ENCODE peak calls at places on chromosomes 13 and 19, in four cellular contexts. N, R, U and K are unnamed samples.
A peak's percentile ranks its signal among the peaks of the same experiment; 100 is the strongest.

GRCh38 chr13:50941146-50941545 is 31.6 kb downstream of the RNASEH2B start:
- DNase-seq in N (no peak), R (no peak), U (no peak), K (no peak)

GRCh38 chr19:10544242-10544752 is 593 bp downstream of the ATG4D start:
- DNase-seq in N (no peak), R (no peak), U (no peak), K (peak; percentile 28)

GRCh38 chr19:49110567-49110966 is 3.6 kb upstream of the LIN7B start:
- DNase-seq in N (peak; percentile 62), R (no peak), U (no peak), K (peak; percentile 63)

GRCh38 chr19:23318143-23318542 is 67.9 kb upstream of the ZNF724 start:
- DNase-seq in N (peak; percentile 10), R (no peak), U (no peak), K (no peak)

GRCh38 chr13:43728411-43728810 is 58.4 kb downstream of the ENOX1 start:
- DNase-seq in N (no peak), R (no peak), U (no peak), K (peak; percentile 60)

GRCh38 chr19:2083174-2083854 is 12.8 kb downstream of the MOB3A start:
- DNase-seq in N (no peak), R (no peak), U (no peak), K (no peak)

GRCh38 chr19:35457173-35457572 is 9.1 kb downstream of the FFAR2 start:
- DNase-seq in N (no peak), R (no peak), U (no peak), K (no peak)

GRCh38 chr13:36965767-36966166 is 33.4 kb downstream of the ALG5 start:
- DNase-seq in N (peak; percentile 90), R (no peak), U (no peak), K (peak; percentile 70)

GRCh38 chr19:10863107-10863700 is 8.1 kb upstream of the CARM1 start:
- DNase-seq in N (no peak), R (no peak), U (no peak), K (peak; percentile 84)

GRCh38 chr13:28611021-28611420 is 47.9 kb upstream of the POMP start:
- DNase-seq in N (peak; percentile 26), R (no peak), U (no peak), K (peak; percentile 59)

GRCh38 chr13:34462843-34463242 is 479.2 kb upstream of the NBEA start:
- DNase-seq in N (peak; percentile 22), R (no peak), U (no peak), K (peak; percentile 60)

GRCh38 chr13:95643471-95643813 is 1.1 kb downstream of the DZIP1 start:
- DNase-seq in N (peak; percentile 43), R (peak; percentile 34), U (no peak), K (peak; percentile 70)

GRCh38 chr13:106569233-106570095 is 1.5 kb upstream of the ARGLU1 start:
- DNase-seq in N (no peak), R (no peak), U (no peak), K (no peak)

GRCh38 chr19:55901369-55902079 is 30.6 kb downstream of the NLRP13 start:
- DNase-seq in N (no peak), R (no peak), U (no peak), K (no peak)

GRCh38 chr13:37701972-37702371 is 103.4 kb upstream of the POSTN start:
- DNase-seq in N (peak; percentile 99), R (no peak), U (no peak), K (peak; percentile 96)

GRCh38 chr19:42467437-42467760 is 24.7 kb upstream of the CXCL17 start:
- DNase-seq in N (no peak), R (no peak), U (no peak), K (no peak)

GRCh38 chr19:58166708-58167280 is 16.1 kb upstream of the ZNF274 start:
- DNase-seq in N (no peak), R (no peak), U (no peak), K (peak; percentile 6)

GRCh38 chr13:83281666-83282065 is 600.6 kb downstream of the SLITRK1 start:
- DNase-seq in N (no peak), R (no peak), U (no peak), K (no peak)

GRCh38 chr19:49938662-49939061 is 9.4 kb upstream of the NUP62 start:
- DNase-seq in N (no peak), R (no peak), U (no peak), K (no peak)

GRCh38 chr19:41016488-41017071 is 25.5 kb downstream of the CYP2B6 start:
- DNase-seq in N (no peak), R (no peak), U (no peak), K (no peak)

GRCh38 chr13:38346764-38347163 is 2.9 kb upstream of the UFM1 start:
- DNase-seq in N (no peak), R (no peak), U (no peak), K (no peak)

GRCh38 chr19:42284066-42284501 is 15.0 kb downstream of the CIC start:
- DNase-seq in N (peak; percentile 71), R (no peak), U (no peak), K (peak; percentile 76)

DNA sequence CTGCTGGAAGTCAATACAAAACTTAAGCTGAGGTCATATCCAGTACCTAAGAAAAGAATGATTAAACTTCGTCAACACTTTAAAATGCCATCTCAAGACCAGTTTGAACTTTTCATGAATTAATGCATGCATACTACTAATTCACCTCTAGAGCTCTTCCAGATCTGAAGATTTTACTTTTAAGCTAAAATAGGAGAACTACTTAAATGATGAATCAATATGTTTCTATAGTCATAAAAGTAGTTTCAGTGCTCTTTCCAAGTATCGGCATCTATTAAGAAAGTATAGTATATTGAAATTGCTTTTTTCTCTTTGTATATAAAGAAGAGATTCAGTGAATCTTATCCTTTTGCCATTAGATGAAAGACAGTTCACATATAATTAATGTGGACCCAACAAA is 1123.9 kb downstream of the PCDH9 start:
- DNase-seq in N (no peak), R (no peak), U (no peak), K (no peak)
- H2AFZ ChIP-seq in N (no peak overlapping the region), R (no peak overlapping the region), U (no peak overlapping the region), K (no peak overlapping the region)

GRCh38 chr13:113749956-113750355 is 9.1 kb upstream of the TMEM255B start:
- DNase-seq in N (no peak), R (no peak), U (no peak), K (no peak)

GRCh38 chr13:113748101-113748861 is 10.7 kb upstream of the TMEM255B start:
- DNase-seq in N (no peak), R (no peak), U (no peak), K (no peak)

GRCh38 chr13:113747291-113747833 is 11.7 kb upstream of the TMEM255B start:
- DNase-seq in N (no peak), R (no peak), U (no peak), K (no peak)

GRCh38 chr13:113749507-113749906 is 9.5 kb upstream of the TMEM255B start:
- DNase-seq in N (no peak), R (no peak), U (no peak), K (no peak)

DNA sequence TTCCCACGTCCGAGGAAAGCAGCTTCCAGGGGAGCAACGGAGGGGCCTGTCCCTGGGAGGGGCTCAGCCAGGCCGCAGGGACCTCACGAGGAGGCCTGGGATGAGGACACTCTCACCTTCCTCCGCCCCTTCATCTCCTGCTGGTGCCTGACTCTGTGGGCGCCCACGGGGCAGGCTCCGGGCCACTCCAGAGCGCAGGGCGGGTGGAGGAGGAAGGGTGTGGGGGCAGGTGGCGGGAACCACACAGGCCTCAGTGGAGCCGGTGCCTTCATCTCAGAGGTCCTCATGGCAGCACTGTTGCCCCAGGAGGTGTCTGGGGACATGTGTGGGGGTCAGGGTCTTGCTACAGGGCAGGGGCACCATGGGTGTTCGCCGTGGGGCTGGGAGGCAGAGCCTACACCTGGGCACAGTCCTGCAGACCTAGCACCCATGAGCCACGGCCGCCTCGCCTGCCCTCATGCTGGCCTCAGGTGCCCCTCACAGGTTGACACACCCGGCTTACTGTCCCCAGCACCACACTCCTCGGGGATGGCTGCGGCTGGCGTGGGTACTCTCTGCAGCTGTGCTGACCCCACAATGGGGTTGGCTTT is 10.1 kb upstream of the TMEM255B start:
- DNase-seq in N (no peak), R (no peak), U (no peak), K (no peak)
- H2BK5ac ChIP-seq in N (no peak overlapping the region), R (no peak overlapping the region), U (no peak overlapping the region), K (no peak overlapping the region)

DNA sequence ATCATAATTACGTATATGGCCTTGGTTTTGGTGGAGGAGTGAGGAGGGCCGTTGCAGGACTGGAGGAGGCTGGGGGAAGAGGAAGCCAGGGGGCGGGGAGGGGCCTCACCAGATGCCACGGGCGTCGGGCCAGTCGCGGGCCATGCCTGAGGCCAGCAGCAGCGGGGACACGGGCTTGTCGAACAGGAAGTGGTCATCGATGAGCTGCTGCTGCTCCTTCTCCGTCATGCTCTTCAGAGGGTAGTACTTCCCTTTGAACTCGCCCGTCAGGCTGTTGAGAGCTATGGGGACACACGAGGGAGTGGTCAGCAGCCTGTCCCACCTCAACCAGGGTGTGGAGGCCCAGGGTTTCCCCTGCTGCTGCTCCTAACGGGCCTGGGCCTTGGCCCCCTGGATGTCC is 11.0 kb downstream of the CKM start:
- DNase-seq in N (no peak), R (peak; percentile 62), U (no peak), K (no peak)
- H2AFZ ChIP-seq in N (peak overlapping the region; percentile 78), R (no peak overlapping the region), U (no peak overlapping the region), K (no peak overlapping the region)

GRCh38 chr13:111486801-111487200 is 166.4 kb downstream of the TEX29 start:
- DNase-seq in N (no peak), R (no peak), U (no peak), K (no peak)
- H2BK5ac ChIP-seq in N (no peak overlapping the region), R (no peak overlapping the region), U (no peak overlapping the region), K (no peak overlapping the region)

DNA sequence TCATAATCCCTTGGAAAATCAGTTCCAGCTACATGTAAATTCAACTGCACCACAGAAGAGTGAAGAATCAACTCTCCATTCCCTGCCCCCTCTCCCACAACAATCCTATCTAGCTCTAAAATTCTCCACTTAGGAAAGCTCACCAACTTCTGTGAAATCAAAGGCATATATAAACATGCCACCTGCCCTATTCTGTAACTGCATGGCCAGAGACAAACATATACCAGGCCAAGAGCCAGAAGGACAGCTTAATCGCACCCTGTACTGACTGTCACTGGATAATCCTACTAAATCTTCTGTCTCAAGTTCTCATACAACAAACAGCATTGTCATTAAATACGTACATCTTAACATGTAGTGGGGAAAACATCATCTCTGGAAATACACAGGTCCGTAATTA is 58.2 kb upstream of the EEF1AKMT1 start:
- DNase-seq in N (no peak), R (no peak), U (no peak), K (no peak)
- H2AFZ ChIP-seq in N (no peak overlapping the region), R (no peak overlapping the region), U (no peak overlapping the region), K (no peak overlapping the region)

GRCh38 chr13:58620171-58620570 is 988.6 kb downstream of the PCDH17 start:
- DNase-seq in N (no peak), R (no peak), U (no peak), K (peak; percentile 19)

DNA sequence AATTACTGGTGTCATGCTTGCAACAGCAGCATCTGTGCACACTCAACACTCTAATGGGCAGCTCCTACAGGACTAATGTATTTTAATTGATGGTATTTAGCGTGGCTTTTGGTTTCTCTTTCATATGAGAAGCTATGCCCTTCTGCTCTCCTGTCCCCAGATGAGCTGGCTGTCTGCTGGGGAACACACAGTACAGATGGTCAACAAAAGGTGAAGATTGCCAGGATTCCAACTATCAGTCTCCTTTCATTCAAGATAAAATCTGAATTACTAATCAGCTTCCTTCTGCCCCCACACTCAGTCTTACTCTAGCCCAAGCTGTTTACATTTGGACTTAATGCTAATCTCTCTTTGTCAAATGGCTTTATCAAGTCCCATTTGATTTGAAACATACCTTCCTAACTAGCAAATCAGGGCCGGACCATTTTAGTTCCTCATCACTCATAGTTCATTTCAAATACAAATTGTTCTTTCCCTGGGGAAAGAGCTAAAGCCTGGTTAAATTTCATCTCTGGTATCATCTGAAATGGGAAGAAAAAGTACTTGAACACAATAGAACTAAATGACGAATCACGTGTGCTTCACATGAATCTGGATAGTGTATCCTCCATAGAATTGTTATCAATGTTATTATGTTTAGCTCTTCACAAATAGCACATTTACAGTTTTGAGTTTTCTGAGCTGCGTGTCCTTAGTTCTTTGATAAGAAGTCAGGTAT is 988.0 kb downstream of the PCDH17 start:
- DNase-seq in N (no peak), R (no peak), U (no peak), K (peak; percentile 46)
- H2BK5ac ChIP-seq in N (no peak overlapping the region), R (no peak overlapping the region), U (no peak overlapping the region), K (no peak overlapping the region)

GRCh38 chr19:47229674-47230121 is 1.3 kb downstream of the BBC3 start:
- DNase-seq in N (peak; percentile 37), R (no peak), U (no peak), K (peak; percentile 64)
- H2AFZ ChIP-seq in N (peak overlapping the region; percentile 69), R (no peak overlapping the region), U (no peak overlapping the region), K (peak overlapping the region; percentile 10)